ENCODE peak calls at places on chromosomes 11 and 22, in seven cellular contexts. One of them, this sample, is unnamed.

GRCh38 chr22:17258015-17258827 is 39.0 kb upstream of the ADA2 start:
- DNase-seq in choroid plexus epithelial cell: peak
- DNase-seq in cardiac fibroblast: peak
- DNase-seq in adipocyte: no peak
- DNase-seq in pancreas: peak
- DNase-seq in right atrium auricular region: no peak
- DNase-seq in suprapubic skin: no peak
- DNase-seq in this sample: no peak

GRCh38 chr22:20455709-20456063 is 18.1 kb upstream of the SCARF2 start:
- DNase-seq in choroid plexus epithelial cell: no peak
- DNase-seq in cardiac fibroblast: peak
- DNase-seq in adipocyte: no peak
- DNase-seq in pancreas: no peak
- DNase-seq in right atrium auricular region: no peak
- DNase-seq in suprapubic skin: no peak
- DNase-seq in this sample: no peak

GRCh38 chr22:48157676-48158075 is 1395.2 kb downstream of the TBC1D22A start:
- DNase-seq in choroid plexus epithelial cell: no peak
- DNase-seq in cardiac fibroblast: no peak
- DNase-seq in adipocyte: no peak
- DNase-seq in pancreas: no peak
- DNase-seq in right atrium auricular region: no peak
- DNase-seq in suprapubic skin: no peak
- DNase-seq in this sample: peak

GRCh38 chr11:65529475-65530156 is 4.7 kb downstream of the SCYL1 start:
- DNase-seq in choroid plexus epithelial cell: no peak
- DNase-seq in cardiac fibroblast: no peak
- DNase-seq in adipocyte: no peak
- DNase-seq in pancreas: peak
- DNase-seq in right atrium auricular region: no peak
- DNase-seq in suprapubic skin: no peak
- DNase-seq in this sample: no peak

GRCh38 chr22:50318698-50319411 is 8.0 kb downstream of the DENND6B start:
- DNase-seq in choroid plexus epithelial cell: no peak
- DNase-seq in cardiac fibroblast: no peak
- DNase-seq in adipocyte: no peak
- DNase-seq in pancreas: no peak
- DNase-seq in right atrium auricular region: no peak
- DNase-seq in suprapubic skin: no peak
- DNase-seq in this sample: no peak

GRCh38 chr11:72576196-72576595 is 98.0 kb downstream of the PDE2A start:
- DNase-seq in choroid plexus epithelial cell: no peak
- DNase-seq in cardiac fibroblast: no peak
- DNase-seq in adipocyte: no peak
- DNase-seq in pancreas: no peak
- DNase-seq in right atrium auricular region: no peak
- DNase-seq in suprapubic skin: peak
- DNase-seq in this sample: peak

GRCh38 chr11:119624102-119624615 is 104.8 kb downstream of the NECTIN1 start:
- DNase-seq in choroid plexus epithelial cell: no peak
- DNase-seq in cardiac fibroblast: no peak
- DNase-seq in adipocyte: no peak
- DNase-seq in pancreas: peak
- DNase-seq in right atrium auricular region: no peak
- DNase-seq in suprapubic skin: no peak
- DNase-seq in this sample: no peak

GRCh38 chr11:123469089-123469488 is 39.0 kb downstream of the GRAMD1B start:
- DNase-seq in choroid plexus epithelial cell: no peak
- DNase-seq in cardiac fibroblast: peak
- DNase-seq in adipocyte: no peak
- DNase-seq in pancreas: no peak
- DNase-seq in right atrium auricular region: no peak
- DNase-seq in suprapubic skin: no peak
- DNase-seq in this sample: no peak

GRCh38 chr11:44940835-44941234 is 9.8 kb downstream of the TP53I11 start:
- DNase-seq in choroid plexus epithelial cell: no peak
- DNase-seq in cardiac fibroblast: no peak
- DNase-seq in adipocyte: no peak
- DNase-seq in pancreas: no peak
- DNase-seq in right atrium auricular region: no peak
- DNase-seq in suprapubic skin: no peak
- DNase-seq in this sample: no peak

GRCh38 chr11:129726179-129726578 is 89.5 kb upstream of the TMEM45B start:
- DNase-seq in choroid plexus epithelial cell: no peak
- DNase-seq in cardiac fibroblast: no peak
- DNase-seq in adipocyte: no peak
- DNase-seq in pancreas: no peak
- DNase-seq in right atrium auricular region: no peak
- DNase-seq in suprapubic skin: no peak
- DNase-seq in this sample: no peak

GRCh38 chr11:96339704-96340554 is 3.1 kb downstream of the MAML2 start:
- DNase-seq in choroid plexus epithelial cell: no peak
- DNase-seq in cardiac fibroblast: peak
- DNase-seq in adipocyte: no peak
- DNase-seq in pancreas: peak
- DNase-seq in right atrium auricular region: no peak
- DNase-seq in suprapubic skin: no peak
- DNase-seq in this sample: no peak

GRCh38 chr11:133127746-133128145 is 404.6 kb downstream of the OPCML start:
- DNase-seq in choroid plexus epithelial cell: no peak
- DNase-seq in cardiac fibroblast: no peak
- DNase-seq in adipocyte: no peak
- DNase-seq in pancreas: no peak
- DNase-seq in right atrium auricular region: no peak
- DNase-seq in suprapubic skin: no peak
- DNase-seq in this sample: no peak

GRCh38 chr22:36237462-36238347 is 1.6 kb downstream of the APOL2 start:
- DNase-seq in choroid plexus epithelial cell: peak
- DNase-seq in cardiac fibroblast: peak
- DNase-seq in adipocyte: peak
- DNase-seq in pancreas: no peak
- DNase-seq in right atrium auricular region: no peak
- DNase-seq in suprapubic skin: no peak
- DNase-seq in this sample: peak

GRCh38 chr11:115580927-115581680 is 76.9 kb upstream of the CADM1 start:
- DNase-seq in choroid plexus epithelial cell: no peak
- DNase-seq in cardiac fibroblast: no peak
- DNase-seq in adipocyte: peak
- DNase-seq in pancreas: no peak
- DNase-seq in right atrium auricular region: no peak
- DNase-seq in suprapubic skin: no peak
- DNase-seq in this sample: no peak

GRCh38 chr11:70122490-70123198 is 44.5 kb downstream of the ANO1 start:
- DNase-seq in choroid plexus epithelial cell: no peak
- DNase-seq in cardiac fibroblast: no peak
- DNase-seq in adipocyte: no peak
- DNase-seq in pancreas: no peak
- DNase-seq in right atrium auricular region: no peak
- DNase-seq in suprapubic skin: no peak
- DNase-seq in this sample: no peak

GRCh38 chr11:80309301-80309700 is 868.5 kb upstream of the TENM4 start:
- DNase-seq in choroid plexus epithelial cell: no peak
- DNase-seq in cardiac fibroblast: no peak
- DNase-seq in adipocyte: no peak
- DNase-seq in pancreas: no peak
- DNase-seq in right atrium auricular region: no peak
- DNase-seq in suprapubic skin: no peak
- DNase-seq in this sample: no peak

GRCh38 chr11:110128161-110128560 is 35.0 kb downstream of the ZC3H12C start:
- DNase-seq in choroid plexus epithelial cell: peak
- DNase-seq in cardiac fibroblast: peak
- DNase-seq in adipocyte: peak
- DNase-seq in pancreas: no peak
- DNase-seq in right atrium auricular region: no peak
- DNase-seq in suprapubic skin: no peak
- DNase-seq in this sample: no peak

GRCh38 chr11:63537293-63538101 is 889 bp downstream of the PLAAT4 start:
- DNase-seq in choroid plexus epithelial cell: peak
- DNase-seq in cardiac fibroblast: peak
- DNase-seq in adipocyte: peak
- DNase-seq in pancreas: peak
- DNase-seq in right atrium auricular region: peak
- DNase-seq in suprapubic skin: no peak
- DNase-seq in this sample: peak

GRCh38 chr11:63858628-63859550 is 20.0 kb downstream of the MARK2 start:
- DNase-seq in choroid plexus epithelial cell: peak
- DNase-seq in cardiac fibroblast: peak
- DNase-seq in adipocyte: peak
- DNase-seq in pancreas: no peak
- DNase-seq in right atrium auricular region: peak
- DNase-seq in suprapubic skin: no peak
- DNase-seq in this sample: no peak

GRCh38 chr22:33401291-33401690 is 343.1 kb upstream of the SYN3 start:
- DNase-seq in choroid plexus epithelial cell: peak
- DNase-seq in cardiac fibroblast: peak
- DNase-seq in adipocyte: peak
- DNase-seq in pancreas: no peak
- DNase-seq in right atrium auricular region: no peak
- DNase-seq in suprapubic skin: no peak
- DNase-seq in this sample: no peak

GRCh38 chr22:43222281-43222680 is 35.3 kb upstream of the TTLL12 start:
- DNase-seq in choroid plexus epithelial cell: no peak
- DNase-seq in cardiac fibroblast: peak
- DNase-seq in adipocyte: no peak
- DNase-seq in pancreas: no peak
- DNase-seq in right atrium auricular region: no peak
- DNase-seq in suprapubic skin: no peak
- DNase-seq in this sample: no peak

GRCh38 chr22:37784829-37785495 is 22.8 kb upstream of the GCAT start:
- DNase-seq in choroid plexus epithelial cell: no peak
- DNase-seq in cardiac fibroblast: no peak
- DNase-seq in adipocyte: no peak
- DNase-seq in pancreas: no peak
- DNase-seq in right atrium auricular region: no peak
- DNase-seq in suprapubic skin: no peak
- DNase-seq in this sample: no peak

GRCh38 chr11:32586576-32587190 is 3.1 kb downstream of the EIF3M start:
- DNase-seq in choroid plexus epithelial cell: peak
- DNase-seq in cardiac fibroblast: peak
- DNase-seq in adipocyte: peak
- DNase-seq in pancreas: no peak
- DNase-seq in right atrium auricular region: no peak
- DNase-seq in suprapubic skin: no peak
- DNase-seq in this sample: no peak

DNA sequence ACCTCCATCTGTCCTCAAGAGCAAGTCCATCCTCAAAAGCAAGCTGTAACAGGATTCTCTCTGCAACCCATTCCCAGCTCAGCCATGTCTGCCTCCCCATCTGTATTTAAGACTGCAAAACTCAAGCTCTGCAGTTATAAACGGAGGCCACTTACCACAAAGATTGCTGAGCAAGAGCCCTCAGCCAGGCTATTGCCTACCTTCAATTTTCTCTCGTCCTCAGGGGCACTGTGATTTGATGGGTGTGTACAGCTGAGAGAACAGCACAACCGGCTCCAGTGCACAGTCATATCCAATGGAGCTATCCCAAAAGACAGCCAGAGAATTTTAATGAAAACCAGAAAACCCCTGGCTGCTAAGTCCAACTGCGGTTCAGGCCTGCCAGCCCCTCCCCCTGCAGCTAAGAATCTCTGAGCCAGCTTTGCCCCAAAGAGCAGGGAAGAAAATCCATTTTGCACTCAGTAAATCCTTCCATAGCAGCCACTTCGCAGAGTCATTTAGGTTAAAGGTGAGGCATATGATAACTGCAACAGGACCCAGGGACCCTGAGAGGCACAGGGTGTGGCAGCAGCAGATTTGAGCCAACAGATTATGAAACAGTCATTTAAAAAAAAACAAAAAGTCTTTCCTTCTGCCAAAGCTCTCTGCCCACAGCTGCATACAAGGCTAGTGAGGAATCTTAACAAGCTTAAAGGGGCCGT is 37.6 kb downstream of the RAB30 start:
- DNase-seq in choroid plexus epithelial cell: peak
- DNase-seq in cardiac fibroblast: peak
- DNase-seq in adipocyte: peak
- DNase-seq in pancreas: no peak
- DNase-seq in right atrium auricular region: peak
- DNase-seq in suprapubic skin: no peak
- DNase-seq in this sample: no peak
- H3K4me3 ChIP-seq in choroid plexus epithelial cell: no peak
- H3K4me3 ChIP-seq in cardiac fibroblast: peak
- H3K4me3 ChIP-seq in adipocyte: peak
- H3K4me3 ChIP-seq in pancreas: no peak
- H3K4me3 ChIP-seq in right atrium auricular region: peak
- H3K4me3 ChIP-seq in suprapubic skin: peak
- H3K4me3 ChIP-seq in this sample: peak

DNA sequence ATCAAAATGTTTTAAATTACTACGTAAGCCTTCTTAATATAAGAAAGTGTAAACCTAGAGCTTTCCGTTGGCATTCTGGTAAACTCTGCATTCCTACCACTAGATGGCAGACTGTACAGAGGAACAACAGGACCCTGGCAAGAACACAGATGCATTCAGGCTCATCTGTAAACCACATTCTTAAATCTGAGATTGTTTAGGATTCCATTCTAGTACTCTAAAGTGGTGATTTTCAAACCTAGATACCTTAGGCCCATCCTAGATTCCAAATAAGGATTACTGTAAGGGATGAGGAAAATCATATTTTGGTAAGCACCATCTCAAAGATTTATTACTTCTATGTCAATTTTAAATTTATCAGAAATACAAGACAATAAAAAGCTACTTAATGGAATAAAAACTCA is 26.9 kb downstream of the PICALM start:
- DNase-seq in choroid plexus epithelial cell: peak
- DNase-seq in cardiac fibroblast: peak
- DNase-seq in adipocyte: peak
- DNase-seq in pancreas: no peak
- DNase-seq in right atrium auricular region: peak
- DNase-seq in suprapubic skin: no peak
- DNase-seq in this sample: no peak
- H3K4me3 ChIP-seq in choroid plexus epithelial cell: no peak
- H3K4me3 ChIP-seq in cardiac fibroblast: no peak
- H3K4me3 ChIP-seq in adipocyte: peak
- H3K4me3 ChIP-seq in pancreas: no peak
- H3K4me3 ChIP-seq in right atrium auricular region: peak
- H3K4me3 ChIP-seq in suprapubic skin: peak
- H3K4me3 ChIP-seq in this sample: peak

GRCh38 chr22:40107244-40107643 is 70.5 kb upstream of the TNRC6B start:
- DNase-seq in choroid plexus epithelial cell: peak
- DNase-seq in cardiac fibroblast: peak
- DNase-seq in adipocyte: peak
- DNase-seq in pancreas: no peak
- DNase-seq in right atrium auricular region: no peak
- DNase-seq in suprapubic skin: no peak
- DNase-seq in this sample: no peak
- H3K4me3 ChIP-seq in choroid plexus epithelial cell: peak
- H3K4me3 ChIP-seq in cardiac fibroblast: no peak
- H3K4me3 ChIP-seq in adipocyte: peak
- H3K4me3 ChIP-seq in pancreas: no peak
- H3K4me3 ChIP-seq in right atrium auricular region: peak
- H3K4me3 ChIP-seq in suprapubic skin: peak
- H3K4me3 ChIP-seq in this sample: peak

DNA sequence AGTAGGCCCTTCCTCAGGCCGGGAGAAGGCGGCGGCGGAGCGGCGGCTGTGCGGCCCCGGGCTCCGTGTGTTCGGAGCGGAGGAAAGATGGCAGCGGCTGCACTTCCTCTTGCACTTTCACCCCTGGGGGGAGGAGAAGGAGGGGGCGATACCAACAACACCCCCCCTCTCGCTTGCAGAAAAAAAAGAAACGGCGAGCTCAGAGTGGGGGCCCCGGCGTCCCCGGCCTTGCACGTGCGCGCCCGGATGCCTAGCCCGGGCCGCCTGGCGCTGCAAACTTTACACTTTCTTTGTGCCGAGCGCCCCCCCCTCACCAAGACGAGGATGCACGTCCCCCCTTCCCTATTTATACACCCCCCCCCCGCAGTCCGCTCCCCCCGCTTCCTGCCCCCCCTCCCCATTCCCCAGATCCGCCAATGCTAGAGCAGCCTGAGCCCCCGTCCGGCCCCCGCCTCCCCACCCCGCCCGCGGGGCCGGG is at the start of gene PATZ1:
- DNase-seq in choroid plexus epithelial cell: peak
- DNase-seq in cardiac fibroblast: peak
- DNase-seq in adipocyte: peak
- DNase-seq in pancreas: peak
- DNase-seq in right atrium auricular region: no peak
- DNase-seq in suprapubic skin: peak
- DNase-seq in this sample: no peak
- H3K4me3 ChIP-seq in choroid plexus epithelial cell: peak
- H3K4me3 ChIP-seq in cardiac fibroblast: peak
- H3K4me3 ChIP-seq in adipocyte: peak
- H3K4me3 ChIP-seq in pancreas: peak
- H3K4me3 ChIP-seq in right atrium auricular region: peak
- H3K4me3 ChIP-seq in suprapubic skin: peak
- H3K4me3 ChIP-seq in this sample: peak